ENCODE peak calls at places on chromosomes 11 and 22, in eight cellular contexts. J is ELR, X is OCI-M1, L is HEK293T, O is LoVo, S is neural crest cell, Y is body of pancreas, P is stomach. R is an unnamed sample.
A peak's percentile ranks its signal among the peaks of the same experiment; 100 is the strongest.

GRCh38 chr11:126997641-126998040 is 2.9 kb downstream of the KIRREL3 start:
- DNase-seq in J (no peak), X (no peak), L (no peak), O (no peak), S (no peak), Y (no peak), P (no peak), R (no peak)

GRCh38 chr11:93089474-93090102 is 108.2 kb downstream of the SLC36A4 start:
- DNase-seq in J (peak; percentile 48), X (peak; percentile 60), L (peak; percentile 42), O (peak; percentile 12), S (no peak), Y (peak; percentile 11), P (no peak), R (peak; percentile 63)

GRCh38 chr11:72735495-72736027 is 16.6 kb downstream of the ARAP1 start:
- DNase-seq in J (peak; percentile 71), X (peak; percentile 83), L (peak; percentile 35), O (peak; percentile 19), S (no peak), Y (no peak), P (no peak), R (peak; percentile 51)

GRCh38 chr11:102448869-102449224 is 3.7 kb downstream of the TMEM123 start:
- DNase-seq in J (no peak), X (peak; percentile 33), L (no peak), O (no peak), S (no peak), Y (no peak), P (no peak), R (no peak)

GRCh38 chr22:38073150-38074130 is 10.5 kb downstream of the SLC16A8 start:
- DNase-seq in J (no peak), X (no peak), L (no peak), O (no peak), S (no peak), Y (no peak), P (no peak), R (no peak)

GRCh38 chr11:101759771-101760450 is 154.9 kb upstream of the CEP126 start:
- DNase-seq in J (peak; percentile 23), X (no peak), L (no peak), O (no peak), S (no peak), Y (no peak), P (no peak), R (no peak)

GRCh38 chr11:94727766-94728165 is 40.4 kb upstream of the AMOTL1 start:
- DNase-seq in J (no peak), X (no peak), L (no peak), O (no peak), S (no peak), Y (no peak), P (no peak), R (no peak)

GRCh38 chr11:97955595-97955994 is 1065.2 kb upstream of the CNTN5 start:
- DNase-seq in J (no peak), X (no peak), L (no peak), O (no peak), S (no peak), Y (no peak), P (no peak), R (no peak)

GRCh38 chr22:22195265-22196017 is 49.1 kb upstream of the VPREB1 start:
- DNase-seq in J (peak; percentile 75), X (peak; percentile 88), L (peak; percentile 90), O (peak; percentile 76), S (peak; percentile 70), Y (peak; percentile 81), P (peak; percentile 83), R (peak; percentile 83)

GRCh38 chr22:47588583-47588970 is 826.1 kb downstream of the TBC1D22A start:
- DNase-seq in J (no peak), X (no peak), L (no peak), O (no peak), S (no peak), Y (no peak), P (peak; percentile 11), R (peak; percentile 68)

R was measured in kidney tubule cell.